ENCODE peak calls at places on chromosomes 4 and X, in five cellular contexts. One of them, this sample, is unnamed.
A peak's percentile ranks its signal among the peaks of the same experiment; 100 is the strongest.

GRCh38 chr4:185734214-185734613 is 77.8 kb downstream of the SORBS2 start:
- DNase-seq in HepG2: no peak
- DNase-seq in K562: no peak
- DNase-seq in GM12878: peak; percentile 79
- DNase-seq in H1: no peak
- DNase-seq in this sample: no peak

GRCh38 chrX:22159071-22159470 is 113.6 kb upstream of the CBLL2 start:
- DNase-seq in HepG2: no peak
- DNase-seq in K562: no peak
- DNase-seq in GM12878: no peak
- DNase-seq in H1: no peak
- DNase-seq in this sample: no peak

GRCh38 chr4:17168571-17168970 is 270.1 kb upstream of the LDB2 start:
- DNase-seq in HepG2: no peak
- DNase-seq in K562: no peak
- DNase-seq in GM12878: no peak
- DNase-seq in H1: no peak
- DNase-seq in this sample: no peak

GRCh38 chr4:141134051-141134450 is 782 bp upstream of the RNF150 start:
- DNase-seq in HepG2: no peak
- DNase-seq in K562: no peak
- DNase-seq in GM12878: no peak
- DNase-seq in H1: no peak
- DNase-seq in this sample: no peak

GRCh38 chr4:6150046-6150735 is 50.2 kb downstream of the JAKMIP1 start:
- DNase-seq in HepG2: no peak
- DNase-seq in K562: no peak
- DNase-seq in GM12878: no peak
- DNase-seq in H1: no peak
- DNase-seq in this sample: no peak

GRCh38 chr4:7746351-7747061 is 193.2 kb downstream of the AFAP1 start:
- DNase-seq in HepG2: no peak
- DNase-seq in K562: no peak
- DNase-seq in GM12878: no peak
- DNase-seq in H1: no peak
- DNase-seq in this sample: no peak

GRCh38 chr4:8607603-8608481 is 15.3 kb downstream of the CPZ start:
- DNase-seq in HepG2: no peak
- DNase-seq in K562: peak; percentile 42
- DNase-seq in GM12878: no peak
- DNase-seq in H1: peak; percentile 99
- DNase-seq in this sample: no peak

GRCh38 chr4:53019485-53020382 is 157.6 kb downstream of the RASL11B start:
- DNase-seq in HepG2: peak; percentile 94
- DNase-seq in K562: peak; percentile 69
- DNase-seq in GM12878: no peak
- DNase-seq in H1: no peak
- DNase-seq in this sample: no peak

DNA sequence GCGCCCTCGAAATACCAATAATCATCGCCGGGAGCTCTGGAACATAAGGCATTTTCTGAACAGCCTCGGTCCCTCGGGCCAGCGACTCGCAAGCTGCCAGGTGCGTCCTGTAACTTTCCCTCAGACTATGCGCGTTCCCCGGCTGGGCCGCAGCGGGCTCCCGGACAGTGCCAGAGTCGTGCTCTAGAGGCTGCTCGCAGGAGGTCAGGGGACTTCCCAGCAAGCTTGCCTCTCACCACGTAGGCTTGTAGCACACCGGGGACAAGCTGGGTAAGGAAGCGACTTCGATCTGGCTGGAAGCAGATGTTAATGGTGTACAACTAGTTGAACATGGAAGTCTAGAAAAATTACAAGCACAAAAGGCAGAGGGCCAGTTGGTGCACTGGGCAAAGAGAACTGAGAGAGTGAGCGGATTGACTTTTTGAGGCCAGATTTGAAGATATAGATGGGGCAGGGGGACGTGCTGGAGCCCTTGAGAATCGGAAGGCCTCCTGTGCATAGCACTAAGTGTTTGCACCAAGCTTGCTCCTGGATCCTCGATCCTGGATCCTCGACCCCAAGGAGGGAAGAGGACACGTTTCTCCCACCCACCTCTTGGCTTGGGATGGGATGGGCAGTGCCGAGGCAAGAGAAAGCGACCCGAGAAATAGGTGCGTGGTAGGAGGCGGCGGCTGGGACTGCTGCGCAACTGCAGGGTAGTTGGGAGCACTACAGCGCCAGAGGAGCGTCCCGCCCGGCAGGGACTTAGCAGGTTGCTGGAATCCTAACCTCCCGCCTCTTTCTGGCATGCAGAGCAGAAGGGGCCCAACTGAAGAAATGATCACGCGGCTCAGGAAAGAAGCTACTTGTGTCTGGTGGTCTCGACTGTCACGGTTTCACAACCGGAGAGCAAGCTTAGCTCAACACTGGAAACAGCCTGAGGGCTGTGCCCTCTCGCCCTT is 19.9 kb upstream of the ZIC3 start:
- DNase-seq in HepG2: no peak
- DNase-seq in K562: no peak
- DNase-seq in GM12878: no peak
- DNase-seq in H1: peak; percentile 49
- DNase-seq in this sample: no peak
- TF ChIP-seq EZH2 in HepG2: no peak
- TF ChIP-seq EZH2 in K562: no peak
- TF ChIP-seq EZH2 in GM12878: no peak
- TF ChIP-seq EZH2 in H1: peak; percentile 66
- TF ChIP-seq EZH2 in this sample: no peak

GRCh38 chr4:100206850-100207249 is 16.6 kb upstream of the DDIT4L start:
- DNase-seq in HepG2: no peak
- DNase-seq in K562: no peak
- DNase-seq in GM12878: no peak
- DNase-seq in H1: no peak
- DNase-seq in this sample: no peak

GRCh38 chr4:100208459-100208858 is 18.2 kb upstream of the DDIT4L start:
- DNase-seq in HepG2: no peak
- DNase-seq in K562: no peak
- DNase-seq in GM12878: no peak
- DNase-seq in H1: no peak
- DNase-seq in this sample: no peak

DNA sequence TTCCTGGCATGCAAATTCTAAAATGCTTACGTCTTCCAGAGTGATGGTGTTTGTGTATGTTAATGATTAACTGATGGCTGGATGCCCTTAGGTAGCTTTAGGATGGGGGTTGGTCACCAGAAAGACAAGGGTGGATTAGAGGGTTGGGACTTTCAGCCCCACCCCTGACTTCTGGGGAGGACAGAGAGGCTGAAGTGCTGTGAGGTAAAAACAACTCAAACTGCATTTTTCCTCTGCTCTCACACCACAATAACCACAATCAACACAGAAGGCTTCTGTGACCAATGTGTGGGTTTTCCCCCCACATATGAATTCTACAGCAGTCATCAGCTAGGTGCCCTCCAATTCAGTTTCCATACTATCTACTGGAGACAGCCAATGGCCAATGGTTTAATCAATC is 18.7 kb upstream of the DDIT4L start:
- DNase-seq in HepG2: no peak
- DNase-seq in K562: no peak
- DNase-seq in GM12878: peak; percentile 38
- DNase-seq in H1: no peak
- DNase-seq in this sample: no peak
- TF ChIP-seq SP1 in HepG2: no peak
- TF ChIP-seq SP1 in K562: no peak
- TF ChIP-seq SP1 in GM12878: no peak
- TF ChIP-seq SP1 in H1: no peak
- TF ChIP-seq SP1 in this sample: no peak

DNA sequence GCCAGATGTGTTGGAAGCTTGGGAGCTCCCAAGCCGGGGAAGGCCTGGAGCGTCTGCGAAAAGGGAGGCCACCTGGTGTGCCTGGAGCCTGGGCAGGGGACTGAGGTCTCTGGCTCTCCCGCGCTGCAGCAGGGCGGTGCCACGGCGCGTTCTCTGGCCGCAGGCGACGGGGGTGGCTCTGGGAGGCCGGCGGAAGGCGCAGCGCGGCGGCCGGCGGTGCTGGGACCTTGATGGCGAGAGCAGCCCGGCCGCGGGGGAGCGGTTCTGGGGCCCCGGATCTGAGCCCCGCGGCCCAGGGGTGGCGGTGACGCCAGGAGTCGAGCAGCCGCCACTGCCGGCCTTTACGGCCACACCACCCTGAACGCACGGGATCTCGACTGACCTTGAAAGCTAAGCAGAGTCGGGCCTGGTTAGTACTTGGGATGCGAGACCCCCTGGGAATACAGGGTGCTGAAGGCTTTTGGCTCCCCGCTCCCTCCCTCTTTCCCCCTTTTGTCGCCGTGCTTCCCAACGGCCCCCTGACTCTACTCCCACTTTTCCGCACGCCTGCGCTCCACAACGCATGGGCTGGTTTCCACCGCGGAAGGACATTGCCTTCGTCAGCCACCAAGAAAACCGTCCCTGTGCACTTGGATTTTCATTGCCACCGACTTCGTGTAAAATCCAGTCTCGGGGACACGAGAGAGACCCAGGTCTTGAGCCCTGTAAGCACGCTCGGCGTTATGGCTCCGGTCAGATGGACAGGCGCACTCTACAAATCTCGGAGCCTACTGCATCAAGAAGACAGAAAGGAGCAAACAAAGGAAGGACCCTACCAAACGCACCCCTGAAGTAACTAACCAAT is 9.5 kb downstream of the FRG2 start:
- DNase-seq in HepG2: no peak
- DNase-seq in K562: no peak
- DNase-seq in GM12878: no peak
- DNase-seq in H1: peak; percentile 61
- DNase-seq in this sample: no peak
- TF ChIP-seq EZH2 in HepG2: no peak
- TF ChIP-seq EZH2 in K562: no peak
- TF ChIP-seq EZH2 in GM12878: no peak
- TF ChIP-seq EZH2 in H1: peak; percentile 89
- TF ChIP-seq EZH2 in this sample: no peak

GRCh38 chr4:102168580-102168979 is 176.7 kb downstream of the SLC39A8 start:
- DNase-seq in HepG2: no peak
- DNase-seq in K562: no peak
- DNase-seq in GM12878: no peak
- DNase-seq in H1: no peak
- DNase-seq in this sample: no peak

GRCh38 chr4:102172341-102172740 is 172.9 kb downstream of the SLC39A8 start:
- DNase-seq in HepG2: no peak
- DNase-seq in K562: no peak
- DNase-seq in GM12878: no peak
- DNase-seq in H1: no peak
- DNase-seq in this sample: no peak

GRCh38 chr4:102165584-102165983 is 179.7 kb downstream of the SLC39A8 start:
- DNase-seq in HepG2: no peak
- DNase-seq in K562: no peak
- DNase-seq in GM12878: no peak
- DNase-seq in H1: no peak
- DNase-seq in this sample: no peak

GRCh38 chr4:102170910-102171309 is 174.4 kb downstream of the SLC39A8 start:
- DNase-seq in HepG2: no peak
- DNase-seq in K562: no peak
- DNase-seq in GM12878: no peak
- DNase-seq in H1: no peak
- DNase-seq in this sample: no peak

GRCh38 chr4:102169345-102169744 is 175.9 kb downstream of the SLC39A8 start:
- DNase-seq in HepG2: no peak
- DNase-seq in K562: no peak
- DNase-seq in GM12878: no peak
- DNase-seq in H1: no peak
- DNase-seq in this sample: no peak
- TF ChIP-seq SP1 in HepG2: no peak
- TF ChIP-seq SP1 in K562: no peak
- TF ChIP-seq SP1 in GM12878: no peak
- TF ChIP-seq SP1 in H1: no peak
- TF ChIP-seq SP1 in this sample: no peak

DNA sequence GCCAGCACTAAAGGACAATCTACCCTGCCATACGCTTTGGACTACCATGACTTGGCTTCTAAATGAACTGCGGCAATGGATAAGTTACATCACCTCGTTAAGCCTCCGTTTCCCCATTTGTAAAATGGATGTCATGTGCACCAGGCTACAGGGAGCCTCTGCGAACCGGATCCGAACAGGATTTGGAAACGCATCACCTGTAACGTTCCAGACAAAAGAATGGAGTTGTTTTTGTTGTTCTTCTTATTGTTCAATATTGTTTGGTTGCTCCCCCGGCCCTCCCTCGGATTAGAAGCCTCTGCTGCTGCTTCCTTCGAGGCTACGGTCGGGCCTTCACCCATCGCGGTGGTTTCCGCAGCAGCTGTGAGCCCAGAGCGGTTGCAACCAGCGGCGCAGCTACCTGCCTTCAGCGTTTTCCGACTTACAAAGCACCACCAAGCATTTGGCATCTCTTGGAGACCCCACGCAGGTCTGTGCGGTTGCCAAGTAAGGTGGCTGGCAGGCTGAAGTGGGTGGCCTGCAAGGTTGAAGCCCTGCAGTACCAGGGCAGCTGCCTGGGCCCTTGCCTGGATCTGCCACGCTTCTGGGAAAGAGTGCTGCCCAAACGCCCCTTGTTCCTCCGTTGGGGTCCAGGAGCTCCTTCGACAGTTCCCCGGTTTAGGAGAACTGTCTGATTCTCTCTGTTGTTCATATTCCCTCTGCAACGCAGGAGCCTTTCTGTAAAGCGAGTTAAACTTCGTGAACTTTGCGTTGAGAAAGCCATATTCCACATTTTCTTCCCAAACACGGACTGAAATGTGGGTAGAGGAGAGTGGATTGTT is 7.1 kb downstream of the NKX3-2 start:
- DNase-seq in HepG2: no peak
- DNase-seq in K562: no peak
- DNase-seq in GM12878: no peak
- DNase-seq in H1: peak; percentile 58
- DNase-seq in this sample: no peak
- TF ChIP-seq EZH2 in HepG2: no peak
- TF ChIP-seq EZH2 in K562: no peak
- TF ChIP-seq EZH2 in GM12878: no peak
- TF ChIP-seq EZH2 in H1: peak; percentile 98
- TF ChIP-seq EZH2 in this sample: no peak